ENCODE peak calls at places on chromosomes 5 and 9, in four cellular contexts. L is thyroid gland, V is esophagus muscularis mucosa, B is tibial nerve. D is an unnamed sample.
A peak's percentile ranks its signal among the peaks of the same experiment; 100 is the strongest.

GRCh38 chr5:422323-423232 is 20.4 kb upstream of the EXOC3 start:
- DNase-seq in L (no peak), V (no peak), B (no peak), D (no peak)

GRCh38 chr5:140321796-140322195 is 18.9 kb upstream of the PFDN1 start:
- DNase-seq in B (peak; percentile 55), L (no peak), V (peak; percentile 92), D (peak; percentile 74)

GRCh38 chr5:15376803-15377202 is 123.2 kb upstream of the FBXL7 start:
- DNase-seq in L (no peak), V (no peak), B (no peak), D (no peak)

GRCh38 chr9:36893148-36893547 is 140.9 kb downstream of the PAX5 start:
- DNase-seq in L (no peak), V (no peak), B (no peak), D (no peak)

GRCh38 chr9:121902483-121903135 is 190.5 kb downstream of the TTLL11 start:
- DNase-seq in L (no peak), B (peak; percentile 39), V (no peak), D (no peak)

GRCh38 chr5:83922699-83923098 is 202.0 kb upstream of the HAPLN1 start:
- DNase-seq in V (no peak), B (no peak), L (no peak), D (no peak)

GRCh38 chr9:127078336-127078735 is 44.1 kb downstream of the ANGPTL2 start:
- DNase-seq in V (no peak), B (no peak), L (no peak), D (no peak)

GRCh38 chr5:89255845-89256463 is 373.0 kb upstream of the MEF2C start:
- DNase-seq in L (no peak), B (no peak), V (no peak), D (no peak)

GRCh38 chr9:23822331-23823169 is 3.5 kb downstream of the ELAVL2 start:
- DNase-seq in L (no peak), B (no peak), V (no peak), D (no peak)

DNA sequence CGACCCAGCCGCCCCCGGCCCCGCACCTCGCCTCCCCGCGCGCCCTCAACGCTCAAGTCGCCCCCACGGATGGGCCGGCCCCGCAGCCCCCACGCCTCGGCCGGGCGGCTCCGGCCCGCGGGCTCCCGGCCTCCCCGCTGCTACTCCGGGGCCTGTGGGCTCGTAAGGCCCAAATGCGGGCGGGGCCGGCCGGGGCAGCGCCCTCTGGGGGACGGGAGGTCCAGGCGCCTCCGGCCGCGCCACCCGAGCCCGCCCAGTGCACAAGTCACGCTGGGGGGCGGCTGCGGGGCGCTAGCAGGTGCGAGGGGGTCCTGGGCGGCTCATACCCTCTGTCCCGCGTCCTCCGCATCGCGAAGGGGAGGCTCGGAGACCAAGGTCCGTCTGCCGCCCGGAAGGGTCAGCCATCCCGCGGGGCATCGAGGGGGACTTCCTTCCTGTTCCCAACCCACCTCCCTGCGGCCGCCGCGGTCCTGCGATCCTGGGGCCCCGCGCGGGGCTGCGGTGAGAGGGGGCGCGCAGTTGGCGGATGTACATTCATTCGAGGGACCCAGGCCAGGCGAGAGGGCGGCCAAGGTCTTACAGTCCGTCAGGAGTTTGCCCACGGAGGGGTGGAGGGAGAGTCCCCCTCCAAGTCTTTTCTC is at the start of gene CIZ1:
- DNase-seq in V (peak; percentile 95), B (peak; percentile 57), L (peak; percentile 77), D (peak; percentile 83)
- TF ChIP-seq POLR2A in V (peak; percentile 18), B (no peak), L (peak; percentile 60), D (no peak)

GRCh38 chr9:136796238-136796774 is at the start of gene CCDC183:
- DNase-seq in L (no peak), B (no peak), V (no peak), D (no peak)

GRCh38 chr9:136802321-136802720 is 5.4 kb upstream of the RABL6 start:
- DNase-seq in V (no peak), L (no peak), B (no peak), D (no peak)

GRCh38 chr9:136798708-136799078 is 2.6 kb downstream of the CCDC183 start:
- DNase-seq in L (no peak), V (no peak), B (no peak), D (no peak)

GRCh38 chr9:136799854-136800657 is 3.9 kb downstream of the CCDC183 start:
- DNase-seq in B (peak; percentile 37), V (no peak), L (peak; percentile 96), D (peak; percentile 76)

GRCh38 chr9:136799079-136799853 is 3.1 kb downstream of the CCDC183 start:
- DNase-seq in B (no peak), V (no peak), L (peak; percentile 48), D (no peak)
- TF ChIP-seq POLR2A in B (no peak), V (no peak), L (no peak), D (no peak)

GRCh38 chr5:132293066-132293991 is 865 bp upstream of the SLC22A4 start:
- DNase-seq in L (peak; percentile 83), B (peak; percentile 73), V (peak; percentile 97), D (peak; percentile 93)
- TF ChIP-seq POLR2A in L (peak; percentile 2), B (peak; percentile 11), V (no peak), D (no peak)

DNA sequence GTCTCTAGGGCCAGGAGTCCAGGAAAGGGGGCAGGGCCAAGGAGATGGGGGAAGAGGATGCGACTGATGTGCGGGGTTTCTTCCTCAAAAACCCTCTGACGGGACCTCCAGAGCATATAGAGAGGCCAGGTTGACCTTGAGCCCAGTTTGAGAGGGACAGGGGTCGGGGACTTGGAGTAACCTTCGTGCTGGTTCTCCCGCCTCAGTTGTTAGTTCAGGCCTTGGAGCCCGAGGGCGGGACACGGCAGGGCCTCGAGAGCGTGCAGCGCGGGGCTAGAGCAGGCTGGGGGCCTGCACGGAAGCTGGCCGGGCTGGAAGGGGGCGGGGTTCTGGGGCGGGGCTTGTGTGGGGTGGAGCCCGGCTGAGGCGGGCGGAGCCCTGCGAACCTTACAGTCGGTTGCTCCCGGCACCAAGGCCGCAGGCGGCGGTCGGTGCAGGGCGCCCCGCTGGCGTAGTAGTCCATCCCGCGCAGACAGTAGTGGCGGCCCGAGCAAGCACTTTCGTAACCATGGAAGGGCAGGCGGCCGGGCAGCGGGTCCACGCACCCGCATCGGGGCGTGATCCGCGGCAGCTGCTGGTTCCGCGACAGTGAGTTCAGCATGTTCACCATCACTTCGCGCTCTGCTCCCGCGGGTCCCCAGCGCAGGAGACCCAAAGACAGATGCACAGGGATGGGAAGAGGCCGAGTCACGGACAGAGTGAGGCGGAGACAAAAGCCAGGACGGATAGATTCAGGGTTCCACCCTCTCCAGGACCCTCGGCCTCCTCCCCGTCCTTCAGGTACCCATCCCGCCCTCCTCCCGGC is 4.0 kb upstream of the MYORG start:
- DNase-seq in V (peak; percentile 95), B (peak; percentile 34), L (peak; percentile 74), D (peak; percentile 84)
- TF ChIP-seq POLR2A in V (no peak), B (no peak), L (peak; percentile 56), D (peak; percentile 76)

D was measured in heart left ventricle.